ENCODE peak calls at places on chromosome X, in ten cellular contexts. T is astrocyte of the hippocampus, U is MV-4-11, V is foreskin melanocyte, D is HFF-Myc, R is IMR-90, M is T follicular helper cell, L is astrocyte of the spinal cord, X is ACHN, H is NCI-H1092 treated with DMSO at 0.1 percent for 48 hours. Q is an unnamed sample.

GRCh38 chrX:97397371-97397770 is 513.7 kb downstream of the RPA4 start:
- DNase-seq in U (peak), L (peak), X (no peak), R (peak), H (no peak), T (peak), M (no peak), D (no peak), V (no peak), Q (no peak)

GRCh38 chrX:114712466-114712865 is 128.6 kb downstream of the HTR2C start:
- DNase-seq in U (no peak), X (no peak), R (no peak), L (no peak), T (no peak), V (no peak), H (no peak), D (no peak), M (no peak), Q (no peak)

GRCh38 chrX:71366674-71367256 is 608 bp downstream of the TAF1 start:
- DNase-seq in T (peak), R (peak), H (no peak), M (peak), D (no peak), L (peak), U (peak), X (peak), V (no peak), Q (peak)

GRCh38 chrX:149513713-149514427 is 8.8 kb upstream of the IDS start:
- DNase-seq in R (peak), M (no peak), U (no peak), V (no peak), T (peak), H (no peak), L (peak), X (no peak), D (no peak), Q (no peak)

GRCh38 chrX:19332983-19333382 is 10.7 kb upstream of the PDHA1 start:
- DNase-seq in X (no peak), R (peak), T (peak), H (peak), V (no peak), L (no peak), U (no peak), M (no peak), D (peak), Q (no peak)

GRCh38 chrX:623599-624323 is 6.8 kb upstream of the SHOX start:
- DNase-seq in M (no peak), R (no peak), U (no peak), V (no peak), L (no peak), D (no peak), T (no peak), X (no peak), H (no peak), Q (no peak)

GRCh38 chrX:41666251-41666650 is 22.5 kb upstream of the GPR34 start:
- DNase-seq in X (no peak), H (no peak), R (peak), M (no peak), U (peak), L (peak), D (no peak), V (no peak), T (no peak), Q (no peak)

GRCh38 chrX:9775930-9776329 is 10.3 kb upstream of the GPR143 start:
- DNase-seq in V (no peak), L (no peak), D (no peak), X (no peak), H (no peak), M (no peak), T (no peak), U (peak), R (no peak), Q (no peak)

GRCh38 chrX:111917591-111917990 is 41.6 kb downstream of the TRPC5OS start:
- DNase-seq in X (no peak), V (no peak), H (no peak), U (no peak), M (no peak), L (no peak), T (no peak), D (no peak), R (no peak), Q (no peak)

GRCh38 chrX:149145845-149146285 is 359.2 kb downstream of the IDS start:
- DNase-seq in X (no peak), L (peak), R (no peak), T (peak), V (no peak), D (no peak), H (no peak), M (no peak), U (peak), Q (no peak)

GRCh38 chrX:17680732-17681413 is 56.4 kb upstream of the SCML1 start:
- DNase-seq in H (no peak), V (no peak), T (no peak), L (no peak), X (no peak), M (no peak), D (no peak), U (no peak), R (no peak), Q (no peak)

GRCh38 chrX:82732861-82733260 is 775.2 kb upstream of the POU3F4 start:
- DNase-seq in L (no peak), M (no peak), V (no peak), X (no peak), U (no peak), D (no peak), R (no peak), H (no peak), T (no peak), Q (no peak)

GRCh38 chrX:66635360-66635759 is 3.5 kb downstream of the EDA2R start:
- DNase-seq in X (peak), M (no peak), D (peak), V (no peak), L (peak), U (no peak), R (peak), H (no peak), T (peak), Q (no peak)

GRCh38 chrX:94492541-94492940 is 818.5 kb downstream of the FAM133A start:
- DNase-seq in X (no peak), V (no peak), U (no peak), D (no peak), R (no peak), M (no peak), L (no peak), T (no peak), H (no peak), Q (no peak)

GRCh38 chrX:15202458-15203177 is 67.3 kb downstream of the ASB9 start:
- DNase-seq in T (peak), U (peak), M (no peak), X (no peak), H (no peak), D (peak), V (peak), R (no peak), L (peak), Q (no peak)

GRCh38 chrX:8730812-8731578 is 942 bp downstream of the ANOS1 start:
- DNase-seq in T (peak), D (no peak), H (no peak), V (no peak), U (no peak), M (no peak), R (no peak), L (no peak), X (no peak), Q (no peak)

GRCh38 chrX:22314211-22314610 is 41.5 kb downstream of the CBLL2 start:
- DNase-seq in V (peak), L (no peak), U (no peak), R (no peak), D (no peak), M (no peak), X (peak), H (no peak), T (peak), Q (no peak)

GRCh38 chrX:69156638-69157037 is 8.6 kb downstream of the PJA1 start:
- DNase-seq in L (no peak), V (no peak), D (no peak), U (no peak), H (no peak), T (no peak), X (no peak), R (no peak), M (no peak), Q (no peak)

GRCh38 chrX:1535241-1536041 is 1.5 kb downstream of the P2RY8 start:
- DNase-seq in R (no peak), U (peak), T (no peak), L (no peak), M (peak), X (no peak), D (no peak), V (no peak), H (no peak), Q (no peak)

GRCh38 chrX:2500681-2501151 is at the start of the genes DHRSX and ZBED1:
- DNase-seq in H (no peak), T (peak), U (no peak), M (peak), X (peak), L (no peak), V (no peak), D (no peak), R (no peak), Q (peak)

GRCh38 chrX:111040377-111041017 is 55.5 kb upstream of the PAK3 start:
- DNase-seq in L (peak), T (peak), X (no peak), M (no peak), R (peak), V (no peak), U (peak), D (no peak), H (no peak), Q (no peak)

GRCh38 chrX:129642641-129643040 is 12.1 kb downstream of the APLN start:
- DNase-seq in L (no peak), V (no peak), U (no peak), T (peak), X (no peak), R (no peak), D (no peak), M (no peak), H (no peak), Q (no peak)

Q was measured in effector memory CD4-positive, alpha-beta T cell.